ENCODE peak calls at places on chromosomes 5 and 9, in eight cellular contexts. Y is T-helper 9 cell, A is HEK293T, F is T-helper 2 cell, P is NCI-H1092 treated with DMSO at 0.1 percent for 48 hours, M is cardiac fibroblast, K is astrocyte of the spinal cord, G is RWPE1. W is an unnamed sample.

GRCh38 chr9:128556915-128557634 is 4.7 kb downstream of the SPTAN1 start:
- DNase-seq in K (no peak), M (no peak), G (no peak), F (no peak), A (no peak), Y (no peak), P (no peak), W (no peak)

GRCh38 chr9:95091574-95091970 is 225.9 kb downstream of the FANCC start:
- DNase-seq in G (no peak), M (peak), Y (no peak), P (no peak), K (peak), A (no peak), F (no peak), W (no peak)

GRCh38 chr5:74391410-74391809 is 249.1 kb downstream of the ENC1 start:
- DNase-seq in K (no peak), P (no peak), F (no peak), Y (no peak), G (no peak), M (no peak), A (no peak), W (no peak)

GRCh38 chr5:74938250-74938649 is 72.1 kb upstream of the FAM169A start:
- DNase-seq in A (no peak), P (no peak), K (peak), G (no peak), Y (no peak), F (no peak), M (no peak), W (no peak)

GRCh38 chr9:13088734-13089427 is 190.6 kb downstream of the MPDZ start:
- DNase-seq in M (peak), Y (no peak), G (peak), P (peak), K (peak), F (no peak), A (peak), W (no peak)

GRCh38 chr9:22683393-22684075 is 236.9 kb downstream of the DMRTA1 start:
- DNase-seq in A (no peak), Y (no peak), M (peak), G (peak), P (peak), K (peak), F (no peak), W (no peak)

GRCh38 chr9:61665330-61665751 is 475.5 kb downstream of the SPATA31A7 start:
- DNase-seq in K (no peak), Y (no peak), M (no peak), G (no peak), P (no peak), F (no peak), A (no peak), W (no peak)

GRCh38 chr9:17342696-17343095 is 207.9 kb downstream of the CNTLN start:
- DNase-seq in Y (no peak), M (no peak), F (no peak), A (no peak), K (no peak), G (no peak), P (no peak), W (no peak)

GRCh38 chr9:128108784-128109709 is 18.5 kb downstream of the PTGES2 start:
- DNase-seq in P (no peak), A (no peak), K (no peak), F (no peak), M (no peak), G (no peak), Y (no peak), W (no peak)

GRCh38 chr5:173278641-173279040 is 43.6 kb upstream of the NKX2-5 start:
- DNase-seq in P (no peak), F (no peak), A (no peak), Y (no peak), G (no peak), K (no peak), M (no peak), W (no peak)

GRCh38 chr9:113746486-113746885 is 129.6 kb upstream of the ZNF618 start:
- DNase-seq in A (no peak), K (no peak), M (no peak), G (peak), Y (no peak), P (no peak), F (no peak), W (no peak)

GRCh38 chr5:23305055-23305454 is 202.4 kb upstream of the PRDM9 start:
- DNase-seq in K (no peak), F (no peak), A (no peak), P (no peak), M (no peak), G (no peak), Y (no peak), W (no peak)

GRCh38 chr9:120536094-120536493 is 43.9 kb downstream of the CDK5RAP2 start:
- DNase-seq in G (no peak), A (no peak), F (no peak), Y (no peak), M (no peak), K (no peak), P (no peak), W (no peak)

GRCh38 chr5:35857606-35858205 is 1.0 kb downstream of the IL7R start:
- DNase-seq in K (peak), F (no peak), G (peak), M (peak), A (no peak), P (no peak), Y (no peak), W (no peak)

GRCh38 chr5:14250094-14250777 is 107.1 kb downstream of the TRIO start:
- DNase-seq in F (no peak), P (peak), Y (no peak), M (peak), K (peak), G (no peak), A (peak), W (no peak)

GRCh38 chr9:75087279-75087823 is 604 bp downstream of the NMRK1 start:
- DNase-seq in F (no peak), K (peak), P (peak), G (peak), Y (peak), M (peak), A (peak), W (peak)

GRCh38 chr5:154971501-154971900 is 30.6 kb downstream of the MRPL22 start:
- DNase-seq in M (peak), P (no peak), K (peak), F (no peak), Y (no peak), A (no peak), G (no peak), W (no peak)

GRCh38 chr5:145827275-145827674 is 7.9 kb downstream of the PRELID2 start:
- DNase-seq in M (peak), Y (no peak), A (no peak), P (no peak), G (no peak), F (no peak), K (no peak), W (no peak)

GRCh38 chr9:121169094-121169601 is 32.5 kb downstream of the RAB14 start:
- DNase-seq in A (peak), M (no peak), P (no peak), K (no peak), G (peak), F (no peak), Y (no peak), W (peak)

GRCh38 chr9:127813739-127814226 is 11.1 kb downstream of the FPGS start:
- DNase-seq in P (no peak), F (no peak), M (no peak), Y (no peak), A (no peak), K (no peak), G (no peak), W (no peak)

GRCh38 chr5:157167219-157167621 is 1.2 kb upstream of the GARIN3 start:
- DNase-seq in F (no peak), P (no peak), A (no peak), K (peak), Y (no peak), G (no peak), M (no peak), W (no peak)

GRCh38 chr5:178991190-178992145 is 3.7 kb downstream of the GRM6 start:
- DNase-seq in Y (no peak), K (no peak), F (no peak), M (no peak), A (peak), G (no peak), P (no peak), W (no peak)

GRCh38 chr5:84255318-84255717 is 129.4 kb downstream of the EDIL3 start:
- DNase-seq in K (peak), M (peak), F (no peak), A (peak), G (peak), P (no peak), Y (no peak), W (no peak)

GRCh38 chr5:134142088-134142487 is 27.6 kb downstream of the TCF7 start:
- DNase-seq in G (no peak), F (no peak), K (no peak), M (no peak), P (no peak), Y (no peak), A (no peak), W (no peak)

GRCh38 chr5:1352231-1352825 is 7.4 kb upstream of the CLPTM1L start:
- DNase-seq in F (no peak), A (no peak), M (no peak), P (no peak), Y (no peak), G (no peak), K (no peak), W (no peak)

GRCh38 chr5:178234753-178235599 is 2.4 kb upstream of the PHYKPL start:
- DNase-seq in G (peak), K (peak), Y (peak), P (peak), F (peak), A (peak), M (peak), W (peak)

GRCh38 chr5:171102877-171103610 is 206.0 kb upstream of the TLX3 start:
- DNase-seq in A (no peak), P (no peak), F (no peak), K (no peak), Y (no peak), G (no peak), M (no peak), W (no peak)

GRCh38 chr5:103208460-103208859 is 50.1 kb upstream of the MACIR start:
- DNase-seq in Y (no peak), M (peak), G (no peak), K (no peak), F (no peak), P (no peak), A (no peak), W (no peak)

GRCh38 chr5:93219641-93220145 is 361.3 kb downstream of the NR2F1-AS1 start:
- DNase-seq in K (no peak), M (peak), G (no peak), F (no peak), Y (no peak), P (no peak), A (no peak), W (no peak)

GRCh38 chr9:69397384-69398214 is 72.6 kb downstream of the ENTREP1 start:
- DNase-seq in M (no peak), K (no peak), A (no peak), G (no peak), Y (no peak), P (no peak), F (no peak), W (no peak)

GRCh38 chr9:127898433-127899199 is 787 bp downstream of the ST6GALNAC6 start:
- DNase-seq in M (peak), G (peak), F (no peak), A (peak), K (peak), P (no peak), Y (no peak), W (peak)